ENCODE peak calls at places on chromosomes 2 and 18, in ten cellular contexts. E is body of pancreas, N is heart left ventricle, R is hepatocyte, D is OCI-LY7, B is testis, H is colonic mucosa, C is transverse colon, M is spleen, I is Peyer's patch. Y is an unnamed sample.

GRCh38 chr2:3675687-3676086 is 17.7 kb downstream of the ALLC start:
- DNase-seq in C (no peak), I (no peak), B (no peak), D (no peak), E (no peak), R (no peak), M (no peak), N (no peak), H (no peak), Y (peak; percentile 19)

GRCh38 chr18:74397572-74397971 is 59.5 kb downstream of the DIPK1C start:
- DNase-seq in H (no peak), E (no peak), M (no peak), D (no peak), R (no peak), N (no peak), B (no peak), C (no peak), I (peak; percentile 47), Y (no peak)

GRCh38 chr2:107529146-107529545 is 297.5 kb upstream of the RGPD4 start:
- DNase-seq in D (no peak), B (peak; percentile 45), M (no peak), E (no peak), I (no peak), C (no peak), H (no peak), R (peak; percentile 16), N (peak; percentile 63), Y (no peak)

GRCh38 chr2:15028406-15028805 is 395.9 kb downstream of the LRATD1 start:
- DNase-seq in E (no peak), B (no peak), R (no peak), I (no peak), H (no peak), N (no peak), M (no peak), D (no peak), C (no peak), Y (no peak)

GRCh38 chr2:171553858-171554257 is 31.6 kb downstream of the CYBRD1 start:
- DNase-seq in I (no peak), R (no peak), H (no peak), C (peak; percentile 10), D (peak; percentile 5), N (no peak), E (no peak), M (no peak), B (peak; percentile 58), Y (no peak)

GRCh38 chr2:198326431-198326830 is 522.0 kb downstream of the PLCL1 start:
- DNase-seq in H (no peak), I (no peak), M (no peak), R (no peak), C (no peak), B (no peak), D (peak; percentile 63), E (no peak), N (no peak), Y (no peak)

GRCh38 chr2:187169108-187169713 is 278.8 kb downstream of the CALCRL start:
- DNase-seq in N (no peak), B (no peak), R (no peak), C (no peak), E (no peak), H (no peak), I (no peak), M (no peak), D (peak; percentile 16), Y (no peak)

GRCh38 chr2:149068996-149069888 is 30.7 kb downstream of the LYPD6B start:
- DNase-seq in R (no peak), I (no peak), E (no peak), B (no peak), M (no peak), N (no peak), D (no peak), H (no peak), C (no peak), Y (no peak)

GRCh38 chr18:69257861-69258458 is 142.7 kb upstream of the DOK6 start:
- DNase-seq in N (no peak), H (no peak), M (no peak), D (no peak), R (peak; percentile 47), E (no peak), B (no peak), I (no peak), C (no peak), Y (no peak)

GRCh38 chr2:236047886-236048540 is 120.2 kb downstream of the GBX2 start:
- DNase-seq in C (no peak), R (peak; percentile 73), M (no peak), B (no peak), E (peak; percentile 49), H (peak; percentile 36), N (no peak), D (no peak), I (no peak), Y (no peak)

GRCh38 chr2:10659898-10660568 is 29.7 kb downstream of the NOL10 start:
- DNase-seq in N (peak; percentile 53), H (peak; percentile 62), R (peak; percentile 80), I (peak; percentile 79), B (peak; percentile 85), E (peak; percentile 27), C (peak; percentile 56), D (no peak), M (no peak), Y (no peak)

GRCh38 chr2:96737251-96737650 is 2.6 kb downstream of the LMAN2L start:
- DNase-seq in B (no peak), R (no peak), N (no peak), E (no peak), H (no peak), I (no peak), M (no peak), C (no peak), D (no peak), Y (no peak)

GRCh38 chr2:96737831-96738230 is 2.0 kb downstream of the LMAN2L start:
- DNase-seq in D (no peak), E (no peak), C (no peak), H (no peak), M (no peak), R (no peak), I (no peak), N (no peak), B (no peak), Y (no peak)

GRCh38 chr2:96730212-96730611 is 9.7 kb downstream of the LMAN2L start:
- DNase-seq in C (no peak), N (no peak), B (no peak), M (no peak), R (no peak), H (no peak), E (no peak), D (no peak), I (no peak), Y (no peak)

GRCh38 chr2:96734899-96735585 is 4.8 kb downstream of the LMAN2L start:
- DNase-seq in D (no peak), E (no peak), N (no peak), M (no peak), R (no peak), B (no peak), I (no peak), C (no peak), H (no peak), Y (no peak)

GRCh38 chr2:96733931-96734330 is 5.9 kb downstream of the LMAN2L start:
- DNase-seq in D (no peak), B (no peak), E (no peak), I (no peak), M (no peak), H (no peak), R (no peak), N (no peak), C (no peak), Y (no peak)
- H3K36me3 ChIP-seq in D (peaks cover 78% of the 10 kb centered on the region), B (no peaks in the 10 kb centered on the region), E (peaks cover 18% of the 10 kb centered on the region), I (no peaks in the 10 kb centered on the region), M (no peaks in the 10 kb centered on the region), H (peaks cover 5% of the 10 kb centered on the region), R (no peaks in the 10 kb centered on the region), N (peaks cover 76% of the 10 kb centered on the region), C (peaks cover 51% of the 10 kb centered on the region), Y (peaks cover 67% of the 10 kb centered on the region)

DNA sequence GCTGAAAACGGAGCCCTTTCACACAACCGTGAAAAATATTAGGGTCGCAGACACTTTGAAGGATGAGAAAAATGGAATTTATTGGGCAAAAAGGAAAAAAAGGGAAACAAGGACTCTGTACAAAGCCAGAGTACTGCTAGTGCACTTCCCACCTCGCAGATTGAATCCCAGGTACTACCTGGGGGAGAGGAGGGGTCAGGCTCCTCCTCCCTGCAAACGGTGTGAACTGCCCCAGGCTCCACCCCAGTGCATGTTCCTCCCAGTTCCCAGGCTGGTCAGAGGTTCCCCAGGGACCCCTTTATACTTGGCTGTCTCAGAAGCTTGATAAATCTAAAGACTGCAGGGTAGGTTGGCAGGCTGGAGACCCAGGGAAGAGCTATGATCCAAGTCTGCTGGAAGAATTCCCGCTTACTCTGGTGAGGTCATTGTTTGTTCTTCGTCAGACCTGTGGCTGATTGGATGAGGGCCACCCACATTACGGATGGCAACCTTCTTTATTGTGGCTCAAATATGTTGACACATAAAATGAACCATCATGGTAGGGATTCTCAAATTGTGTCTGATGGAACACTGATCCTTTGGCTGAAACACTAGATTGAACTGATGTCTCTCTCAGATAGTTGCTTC is 290.4 kb upstream of the POU3F3 start:
- DNase-seq in N (no peak), B (no peak), E (peak; percentile 71), H (no peak), D (no peak), I (no peak), C (no peak), R (no peak), M (no peak), Y (no peak)
- H3K36me3 ChIP-seq in N (no peaks in the 10 kb centered on the region), B (no peaks in the 10 kb centered on the region), E (no peaks in the 10 kb centered on the region), H (no peaks in the 10 kb centered on the region), D (no peaks in the 10 kb centered on the region), I (no peaks in the 10 kb centered on the region), C (no peaks in the 10 kb centered on the region), R (no peaks in the 10 kb centered on the region), M (no peaks in the 10 kb centered on the region), Y (no peaks in the 10 kb centered on the region)

DNA sequence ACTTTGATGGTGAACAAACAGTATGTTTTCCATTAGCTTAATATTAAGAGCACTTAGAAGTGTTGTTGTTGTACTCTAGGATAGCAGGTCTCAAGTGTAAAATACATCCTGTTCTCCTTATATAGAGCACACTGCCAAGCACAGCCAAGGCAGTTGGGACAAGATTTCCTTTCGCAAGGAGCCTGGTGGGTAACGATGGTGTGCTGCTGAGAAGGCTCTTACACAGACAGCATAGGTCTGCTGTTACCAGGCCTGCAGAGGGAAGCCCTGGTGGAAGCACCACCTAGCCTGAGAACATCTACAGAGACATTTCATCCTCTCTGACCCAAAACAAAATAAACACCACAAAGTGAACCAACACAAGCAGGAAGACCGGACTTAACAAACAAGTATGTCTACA is 83.5 kb downstream of the BCL11A start:
- DNase-seq in B (no peak), H (peak; percentile 4), C (no peak), M (no peak), E (no peak), N (no peak), I (no peak), D (no peak), R (no peak), Y (no peak)
- H3K36me3 ChIP-seq in B (no peaks in the 10 kb centered on the region), H (no peaks in the 10 kb centered on the region), C (no peaks in the 10 kb centered on the region), M (no peaks in the 10 kb centered on the region), E (no peaks in the 10 kb centered on the region), N (no peaks in the 10 kb centered on the region), I (no peaks in the 10 kb centered on the region), D (peaks cover 96% of the 10 kb centered on the region), R (no peaks in the 10 kb centered on the region), Y (no peaks in the 10 kb centered on the region)

DNA sequence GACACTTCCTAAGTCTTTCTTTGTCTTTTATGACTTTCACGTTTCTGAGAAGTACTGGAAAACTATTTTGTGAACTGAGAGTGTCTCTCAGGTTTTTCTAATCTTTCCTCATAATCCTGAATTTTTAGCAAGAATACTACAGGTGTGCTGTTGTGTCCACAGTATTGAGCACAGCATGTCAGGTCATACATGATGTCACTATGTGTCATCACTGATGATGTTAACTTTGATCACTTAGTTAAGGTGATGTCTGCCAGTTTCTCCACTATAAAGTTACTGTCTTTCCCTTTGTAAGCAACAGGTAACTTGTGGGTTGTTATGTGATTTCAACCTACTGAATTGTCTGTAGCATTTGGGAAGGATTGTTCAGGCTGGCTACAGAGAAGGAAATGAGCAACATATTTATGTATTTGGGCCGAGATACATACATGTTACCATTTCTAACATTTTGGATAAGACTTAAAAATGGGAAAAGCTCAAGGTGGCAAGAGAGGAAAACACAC is 11.1 kb downstream of the MATN3 start:
- DNase-seq in I (no peak), R (no peak), C (no peak), H (no peak), D (no peak), E (no peak), N (no peak), B (no peak), M (no peak), Y (no peak)
- H3K36me3 ChIP-seq in I (no peaks in the 10 kb centered on the region), R (no peaks in the 10 kb centered on the region), C (no peaks in the 10 kb centered on the region), H (no peaks in the 10 kb centered on the region), D (no peaks in the 10 kb centered on the region), E (no peaks in the 10 kb centered on the region), N (no peaks in the 10 kb centered on the region), B (no peaks in the 10 kb centered on the region), M (no peaks in the 10 kb centered on the region), Y (no peaks in the 10 kb centered on the region)

Y was measured in upper lobe of right lung.